ENCODE peak calls at places on chromosomes 7 and 10, in six cellular contexts. One of them, this sample, is unnamed.

GRCh38 chr10:34372509-34372908 is 442.6 kb downstream of the PARD3 start:
- DNase-seq in heart right ventricle: no peak
- DNase-seq in GM12865: no peak
- DNase-seq in IMR-90: no peak
- DNase-seq in AG09309: no peak
- DNase-seq in LNCaP clone FGC: no peak
- DNase-seq in this sample: no peak

GRCh38 chr7:114083714-114084113 is 164.9 kb upstream of the PPP1R3A start:
- DNase-seq in heart right ventricle: no peak
- DNase-seq in GM12865: peak
- DNase-seq in IMR-90: no peak
- DNase-seq in AG09309: no peak
- DNase-seq in LNCaP clone FGC: no peak
- DNase-seq in this sample: no peak

GRCh38 chr10:80204801-80205477 is 398 bp downstream of the ANXA11 start:
- DNase-seq in heart right ventricle: peak
- DNase-seq in GM12865: peak
- DNase-seq in IMR-90: peak
- DNase-seq in AG09309: no peak
- DNase-seq in LNCaP clone FGC: no peak
- DNase-seq in this sample: no peak

GRCh38 chr7:155483868-155484325 is 26.0 kb downstream of the EN2 start:
- DNase-seq in heart right ventricle: no peak
- DNase-seq in GM12865: no peak
- DNase-seq in IMR-90: no peak
- DNase-seq in AG09309: no peak
- DNase-seq in LNCaP clone FGC: no peak
- DNase-seq in this sample: no peak

GRCh38 chr7:155800741-155801267 is 11.5 kb downstream of the SHH start:
- DNase-seq in heart right ventricle: no peak
- DNase-seq in GM12865: no peak
- DNase-seq in IMR-90: no peak
- DNase-seq in AG09309: no peak
- DNase-seq in LNCaP clone FGC: no peak
- DNase-seq in this sample: no peak

GRCh38 chr10:50224330-50224952 is 26.9 kb downstream of the ASAH2 start:
- DNase-seq in heart right ventricle: no peak
- DNase-seq in GM12865: peak
- DNase-seq in IMR-90: peak
- DNase-seq in AG09309: peak
- DNase-seq in LNCaP clone FGC: peak
- DNase-seq in this sample: peak

GRCh38 chr7:156638443-156639077 is 2.0 kb upstream of the RNF32 start:
- DNase-seq in heart right ventricle: no peak
- DNase-seq in GM12865: no peak
- DNase-seq in IMR-90: no peak
- DNase-seq in AG09309: no peak
- DNase-seq in LNCaP clone FGC: no peak
- DNase-seq in this sample: no peak

GRCh38 chr7:124101173-124101768 is 68.4 kb upstream of the TMEM229A start:
- DNase-seq in heart right ventricle: no peak
- DNase-seq in GM12865: peak
- DNase-seq in IMR-90: peak
- DNase-seq in AG09309: no peak
- DNase-seq in LNCaP clone FGC: no peak
- DNase-seq in this sample: no peak

GRCh38 chr7:55024776-55025175 is 6.0 kb downstream of the EGFR start:
- DNase-seq in heart right ventricle: no peak
- DNase-seq in GM12865: no peak
- DNase-seq in IMR-90: peak
- DNase-seq in AG09309: peak
- DNase-seq in LNCaP clone FGC: no peak
- DNase-seq in this sample: peak

GRCh38 chr10:125494631-125495239 is 188.2 kb downstream of the TEX36 start:
- DNase-seq in heart right ventricle: no peak
- DNase-seq in GM12865: no peak
- DNase-seq in IMR-90: no peak
- DNase-seq in AG09309: no peak
- DNase-seq in LNCaP clone FGC: no peak
- DNase-seq in this sample: no peak

GRCh38 chr10:4278161-4278560 is 493.2 kb upstream of the KLF6 start:
- DNase-seq in heart right ventricle: no peak
- DNase-seq in GM12865: no peak
- DNase-seq in IMR-90: no peak
- DNase-seq in AG09309: no peak
- DNase-seq in LNCaP clone FGC: no peak
- DNase-seq in this sample: no peak

GRCh38 chr10:132754071-132754470 is 31.9 kb downstream of the NKX6-2 start:
- DNase-seq in heart right ventricle: no peak
- DNase-seq in GM12865: no peak
- DNase-seq in IMR-90: no peak
- DNase-seq in AG09309: no peak
- DNase-seq in LNCaP clone FGC: no peak
- DNase-seq in this sample: no peak

GRCh38 chr10:14084875-14085274 is 245.8 kb downstream of the FRMD4A start:
- DNase-seq in heart right ventricle: no peak
- DNase-seq in GM12865: no peak
- DNase-seq in IMR-90: peak
- DNase-seq in AG09309: no peak
- DNase-seq in LNCaP clone FGC: no peak
- DNase-seq in this sample: no peak

GRCh38 chr7:69756235-69756634 is 158.0 kb downstream of the AUTS2 start:
- DNase-seq in heart right ventricle: no peak
- DNase-seq in GM12865: no peak
- DNase-seq in IMR-90: no peak
- DNase-seq in AG09309: no peak
- DNase-seq in LNCaP clone FGC: no peak
- DNase-seq in this sample: no peak

GRCh38 chr7:79199266-79199665 is 254.2 kb downstream of the MAGI2 start:
- DNase-seq in heart right ventricle: no peak
- DNase-seq in GM12865: no peak
- DNase-seq in IMR-90: peak
- DNase-seq in AG09309: peak
- DNase-seq in LNCaP clone FGC: no peak
- DNase-seq in this sample: peak

GRCh38 chr10:62454696-62455451 is 80.7 kb downstream of the ZNF365 start:
- DNase-seq in heart right ventricle: peak
- DNase-seq in GM12865: no peak
- DNase-seq in IMR-90: peak
- DNase-seq in AG09309: no peak
- DNase-seq in LNCaP clone FGC: no peak
- DNase-seq in this sample: peak

GRCh38 chr7:131090188-131090587 is 237.5 kb upstream of the MKLN1 start:
- DNase-seq in heart right ventricle: no peak
- DNase-seq in GM12865: no peak
- DNase-seq in IMR-90: no peak
- DNase-seq in AG09309: no peak
- DNase-seq in LNCaP clone FGC: no peak
- DNase-seq in this sample: no peak

GRCh38 chr10:86389441-86390193 is 23.0 kb upstream of the GRID1 start:
- DNase-seq in heart right ventricle: peak
- DNase-seq in GM12865: peak
- DNase-seq in IMR-90: peak
- DNase-seq in AG09309: no peak
- DNase-seq in LNCaP clone FGC: no peak
- DNase-seq in this sample: no peak

GRCh38 chr10:30493609-30494530 is 59.9 kb downstream of the MAP3K8 start:
- DNase-seq in heart right ventricle: peak
- DNase-seq in GM12865: peak
- DNase-seq in IMR-90: peak
- DNase-seq in AG09309: no peak
- DNase-seq in LNCaP clone FGC: no peak
- DNase-seq in this sample: peak

DNA sequence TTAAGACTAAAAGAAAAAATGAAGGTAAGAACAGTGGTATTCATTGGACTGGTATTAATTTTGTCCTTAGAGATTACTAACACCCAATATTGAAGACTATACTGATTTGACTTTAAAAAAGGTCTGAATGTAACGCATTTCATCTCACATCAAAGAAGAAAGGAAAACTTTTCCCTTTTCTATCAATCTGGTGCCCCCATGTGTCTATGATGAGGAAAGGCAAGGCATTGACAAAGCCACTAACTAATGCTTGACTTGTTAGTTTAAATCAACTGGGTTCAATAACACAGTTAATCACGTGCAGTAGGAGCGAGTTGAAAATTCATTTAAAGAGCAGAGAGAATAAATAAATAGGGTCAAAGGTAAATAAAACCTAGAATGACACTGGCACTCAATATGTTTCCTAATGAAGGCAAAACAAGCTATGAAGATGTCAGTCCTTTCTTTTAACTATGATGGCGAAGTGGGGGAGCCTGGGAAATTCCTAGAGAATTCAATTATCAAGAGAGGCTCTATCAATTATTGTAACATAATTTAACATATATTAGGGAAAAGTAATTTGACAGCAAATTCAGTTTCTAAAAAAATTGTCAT is 180.9 kb downstream of the ANK3 start:
- DNase-seq in heart right ventricle: no peak
- DNase-seq in GM12865: peak
- DNase-seq in IMR-90: peak
- DNase-seq in AG09309: no peak
- DNase-seq in LNCaP clone FGC: no peak
- DNase-seq in this sample: peak
- H3K4me3 ChIP-seq in heart right ventricle: no peak
- H3K4me3 ChIP-seq in GM12865: no peak
- H3K4me3 ChIP-seq in IMR-90: no peak
- H3K4me3 ChIP-seq in AG09309: no peak
- H3K4me3 ChIP-seq in LNCaP clone FGC: no peak
- H3K4me3 ChIP-seq in this sample: no peak

GRCh38 chr7:28530175-28531142 is 118.1 kb downstream of the CREB5 start:
- DNase-seq in heart right ventricle: peak
- DNase-seq in GM12865: no peak
- DNase-seq in IMR-90: peak
- DNase-seq in AG09309: no peak
- DNase-seq in LNCaP clone FGC: no peak
- DNase-seq in this sample: peak
- TF ChIP-seq CTCF in heart right ventricle: no peak
- TF ChIP-seq CTCF in GM12865: no peak
- TF ChIP-seq CTCF in IMR-90: no peak
- TF ChIP-seq CTCF in AG09309: no peak
- TF ChIP-seq CTCF in LNCaP clone FGC: no peak
- TF ChIP-seq CTCF in this sample: no peak

DNA sequence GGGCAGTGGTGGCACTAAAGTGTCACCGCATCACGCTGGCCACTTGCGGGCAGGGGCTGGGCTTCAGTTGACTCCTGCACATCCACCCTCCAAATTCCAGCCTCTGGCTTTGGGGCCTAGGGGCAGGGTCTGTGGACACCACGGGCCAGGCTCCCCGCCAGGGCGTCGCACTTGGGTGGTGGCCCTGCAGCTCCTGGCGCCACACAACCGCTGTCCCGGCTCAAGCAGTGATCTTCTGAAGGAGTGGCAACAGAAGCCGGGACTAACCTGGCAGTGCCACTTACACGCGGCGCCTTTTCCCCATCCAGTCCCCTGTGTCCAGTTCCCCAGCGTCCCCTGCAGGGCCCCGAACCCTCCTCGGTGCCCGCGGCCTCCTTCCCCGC is 134.3 kb upstream of the ZNF92 start:
- DNase-seq in heart right ventricle: no peak
- DNase-seq in GM12865: no peak
- DNase-seq in IMR-90: no peak
- DNase-seq in AG09309: no peak
- DNase-seq in LNCaP clone FGC: no peak
- DNase-seq in this sample: no peak
- H3K4me3 ChIP-seq in heart right ventricle: peak
- H3K4me3 ChIP-seq in GM12865: no peak
- H3K4me3 ChIP-seq in IMR-90: no peak
- H3K4me3 ChIP-seq in AG09309: no peak
- H3K4me3 ChIP-seq in LNCaP clone FGC: peak
- H3K4me3 ChIP-seq in this sample: no peak

DNA sequence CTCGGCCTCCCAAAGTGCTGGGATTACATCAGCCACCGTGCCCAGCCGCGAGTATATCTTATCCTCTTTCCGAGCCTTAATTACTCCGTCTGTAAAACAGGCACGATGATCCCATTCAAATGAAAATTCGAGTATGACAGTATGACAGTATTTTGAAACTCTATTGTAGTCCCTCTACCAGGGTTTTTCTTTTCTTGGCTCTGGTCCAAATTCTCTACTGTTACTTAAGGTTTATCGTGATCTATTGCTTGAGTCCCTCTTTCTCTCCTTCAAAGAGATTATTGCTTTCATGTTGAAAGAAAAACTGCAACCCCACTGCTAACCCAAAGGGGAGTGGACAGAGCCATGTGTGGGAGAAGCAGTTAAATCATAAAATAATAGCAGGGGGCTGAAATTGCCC is 1156.7 kb upstream of the AUTS2 start:
- DNase-seq in heart right ventricle: no peak
- DNase-seq in GM12865: no peak
- DNase-seq in IMR-90: no peak
- DNase-seq in AG09309: no peak
- DNase-seq in LNCaP clone FGC: no peak
- DNase-seq in this sample: no peak
- TF ChIP-seq CTCF in heart right ventricle: no peak
- TF ChIP-seq CTCF in GM12865: no peak
- TF ChIP-seq CTCF in IMR-90: no peak
- TF ChIP-seq CTCF in AG09309: no peak
- TF ChIP-seq CTCF in LNCaP clone FGC: no peak
- TF ChIP-seq CTCF in this sample: no peak